ENCODE peak calls at places on chromosomes 16 and 17, in six cellular contexts. One of them, this sample, is unnamed.

GRCh38 chr16:22641030-22641671 is 130.5 kb downstream of the NPIPB5 start:
- DNase-seq in fibroblast of the aortic adventitia: peak; percentile 61
- DNase-seq in H1: peak; percentile 69
- DNase-seq in AG04450: no peak
- DNase-seq in A549: peak; percentile 17
- DNase-seq in body of pancreas: no peak
- DNase-seq in this sample: peak; percentile 59

GRCh38 chr17:350706-351435 is 1.7 kb downstream of the RPH3AL start:
- DNase-seq in fibroblast of the aortic adventitia: peak; percentile 51
- DNase-seq in A549: peak; percentile 96
- DNase-seq in H1: no peak
- DNase-seq in body of pancreas: peak; percentile 78
- DNase-seq in AG04450: no peak
- DNase-seq in this sample: peak; percentile 76

GRCh38 chr16:4392382-4393242 is 21.0 kb downstream of the VASN start:
- DNase-seq in AG04450: peak; percentile 79
- DNase-seq in A549: no peak
- DNase-seq in body of pancreas: no peak
- DNase-seq in fibroblast of the aortic adventitia: peak; percentile 80
- DNase-seq in H1: peak; percentile 89
- DNase-seq in this sample: peak; percentile 91

GRCh38 chr17:57294075-57294474 is 37.8 kb downstream of the MSI2 start:
- DNase-seq in H1: no peak
- DNase-seq in fibroblast of the aortic adventitia: no peak
- DNase-seq in AG04450: no peak
- DNase-seq in A549: no peak
- DNase-seq in body of pancreas: no peak
- DNase-seq in this sample: no peak

GRCh38 chr16:154223-155030 is 2.0 kb downstream of the HBZ start:
- DNase-seq in AG04450: no peak
- DNase-seq in H1: peak; percentile 81
- DNase-seq in A549: no peak
- DNase-seq in body of pancreas: peak; percentile 36
- DNase-seq in fibroblast of the aortic adventitia: no peak
- DNase-seq in this sample: peak; percentile 24

GRCh38 chr16:69709456-69710084 is 16.8 kb downstream of the NQO1 start:
- DNase-seq in AG04450: no peak
- DNase-seq in fibroblast of the aortic adventitia: peak; percentile 84
- DNase-seq in body of pancreas: no peak
- DNase-seq in H1: peak; percentile 38
- DNase-seq in A549: peak; percentile 73
- DNase-seq in this sample: peak; percentile 83

GRCh38 chr17:76725580-76726230 is 701 bp downstream of the JMJD6 start:
- DNase-seq in A549: peak; percentile 58
- DNase-seq in fibroblast of the aortic adventitia: peak; percentile 69
- DNase-seq in body of pancreas: peak; percentile 91
- DNase-seq in AG04450: no peak
- DNase-seq in H1: no peak
- DNase-seq in this sample: no peak

GRCh38 chr16:87636050-87636684 is 33.9 kb downstream of the JPH3 start:
- DNase-seq in fibroblast of the aortic adventitia: peak; percentile 78
- DNase-seq in body of pancreas: peak; percentile 82
- DNase-seq in A549: peak; percentile 87
- DNase-seq in AG04450: peak; percentile 26
- DNase-seq in H1: peak; percentile 88
- DNase-seq in this sample: peak; percentile 78

GRCh38 chr17:57447357-57448019 is 191.2 kb downstream of the MSI2 start:
- DNase-seq in H1: no peak
- DNase-seq in fibroblast of the aortic adventitia: no peak
- DNase-seq in A549: no peak
- DNase-seq in AG04450: no peak
- DNase-seq in body of pancreas: no peak
- DNase-seq in this sample: no peak

GRCh38 chr16:3364774-3365427 is 9.2 kb downstream of the OR2C1 start:
- DNase-seq in fibroblast of the aortic adventitia: peak; percentile 94
- DNase-seq in body of pancreas: peak; percentile 88
- DNase-seq in H1: no peak
- DNase-seq in A549: peak; percentile 97
- DNase-seq in AG04450: peak; percentile 83
- DNase-seq in this sample: peak; percentile 96

GRCh38 chr16:72878301-72879269 is 169.3 kb downstream of the ZFHX3 start:
- DNase-seq in fibroblast of the aortic adventitia: peak; percentile 60
- DNase-seq in body of pancreas: no peak
- DNase-seq in A549: no peak
- DNase-seq in AG04450: no peak
- DNase-seq in H1: no peak
- DNase-seq in this sample: peak; percentile 57

GRCh38 chr16:50444546-50444945 is 75.8 kb upstream of the BRD7 start:
- DNase-seq in AG04450: no peak
- DNase-seq in A549: no peak
- DNase-seq in H1: no peak
- DNase-seq in fibroblast of the aortic adventitia: no peak
- DNase-seq in body of pancreas: no peak
- DNase-seq in this sample: no peak

GRCh38 chr17:31802502-31802901 is 56.5 kb downstream of the COPRS start:
- DNase-seq in body of pancreas: no peak
- DNase-seq in A549: peak; percentile 54
- DNase-seq in H1: no peak
- DNase-seq in fibroblast of the aortic adventitia: no peak
- DNase-seq in AG04450: no peak
- DNase-seq in this sample: no peak

GRCh38 chr16:66263973-66264310 is 102.5 kb upstream of the CDH5 start:
- DNase-seq in fibroblast of the aortic adventitia: no peak
- DNase-seq in body of pancreas: no peak
- DNase-seq in AG04450: no peak
- DNase-seq in A549: no peak
- DNase-seq in H1: no peak
- DNase-seq in this sample: no peak

GRCh38 chr16:57349212-57350031 is 9.2 kb upstream of the CCL22 start:
- DNase-seq in AG04450: no peak
- DNase-seq in A549: no peak
- DNase-seq in H1: no peak
- DNase-seq in fibroblast of the aortic adventitia: no peak
- DNase-seq in body of pancreas: no peak
- DNase-seq in this sample: no peak

GRCh38 chr16:53369921-53370320 is 64.3 kb upstream of the RBL2 start:
- DNase-seq in A549: peak; percentile 42
- DNase-seq in fibroblast of the aortic adventitia: no peak
- DNase-seq in H1: no peak
- DNase-seq in body of pancreas: no peak
- DNase-seq in AG04450: no peak
- DNase-seq in this sample: peak; percentile 68

GRCh38 chr16:49527621-49528020 is 154.0 kb downstream of the C16orf78 start:
- DNase-seq in A549: no peak
- DNase-seq in body of pancreas: no peak
- DNase-seq in H1: no peak
- DNase-seq in AG04450: no peak
- DNase-seq in fibroblast of the aortic adventitia: peak; percentile 14
- DNase-seq in this sample: peak; percentile 6

GRCh38 chr17:62774338-62774737 is 33.8 kb downstream of the MARCHF10 start:
- DNase-seq in fibroblast of the aortic adventitia: no peak
- DNase-seq in body of pancreas: no peak
- DNase-seq in AG04450: no peak
- DNase-seq in H1: no peak
- DNase-seq in A549: no peak
- DNase-seq in this sample: no peak

GRCh38 chr17:42521666-42522262 is 14.3 kb upstream of the NAGLU start:
- DNase-seq in fibroblast of the aortic adventitia: peak; percentile 69
- DNase-seq in A549: no peak
- DNase-seq in H1: no peak
- DNase-seq in body of pancreas: no peak
- DNase-seq in AG04450: no peak
- DNase-seq in this sample: no peak

GRCh38 chr17:42519546-42520444 is 16.2 kb upstream of the NAGLU start:
- DNase-seq in H1: peak; percentile 59
- DNase-seq in AG04450: peak; percentile 99
- DNase-seq in body of pancreas: peak; percentile 69
- DNase-seq in A549: peak; percentile 95
- DNase-seq in fibroblast of the aortic adventitia: peak; percentile 99
- DNase-seq in this sample: peak; percentile 98

GRCh38 chr17:42518755-42519545 is 17.1 kb upstream of the NAGLU start:
- DNase-seq in fibroblast of the aortic adventitia: peak; percentile 86
- DNase-seq in A549: peak; percentile 84
- DNase-seq in AG04450: no peak
- DNase-seq in H1: no peak
- DNase-seq in body of pancreas: peak; percentile 15
- DNase-seq in this sample: no peak

GRCh38 chr17:42521036-42521435 is 15.0 kb upstream of the NAGLU start:
- DNase-seq in fibroblast of the aortic adventitia: no peak
- DNase-seq in AG04450: no peak
- DNase-seq in body of pancreas: no peak
- DNase-seq in A549: no peak
- DNase-seq in H1: no peak
- DNase-seq in this sample: no peak

DNA sequence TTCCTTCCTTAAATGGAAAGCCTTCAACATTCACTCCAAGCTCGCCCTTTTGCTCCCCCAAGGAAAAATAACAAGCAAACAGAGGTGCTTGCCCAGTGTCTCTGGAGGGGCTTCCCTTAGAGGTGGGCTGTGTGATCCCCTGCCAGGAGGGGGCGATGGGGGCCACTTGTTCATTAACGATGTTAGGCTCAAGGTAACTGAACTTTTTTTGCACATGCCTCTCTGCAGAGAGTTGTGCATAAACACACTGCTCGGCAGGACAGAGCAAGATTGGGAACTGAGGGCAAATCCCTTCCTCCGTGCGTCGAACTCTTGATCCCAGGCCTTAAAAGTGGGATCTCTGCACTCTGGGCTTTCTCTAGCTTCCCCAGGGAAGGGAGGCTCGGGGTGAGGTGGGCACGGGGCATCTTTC is 15.5 kb upstream of the NAGLU start:
- DNase-seq in H1: peak; percentile 55
- DNase-seq in fibroblast of the aortic adventitia: no peak
- DNase-seq in AG04450: no peak
- DNase-seq in body of pancreas: peak; percentile 36
- DNase-seq in A549: no peak
- DNase-seq in this sample: no peak
- TF ChIP-seq CTCF in H1: peak; percentile 48
- TF ChIP-seq CTCF in fibroblast of the aortic adventitia: peak; percentile 6
- TF ChIP-seq CTCF in AG04450: peak; percentile 35
- TF ChIP-seq CTCF in body of pancreas: no peak
- TF ChIP-seq CTCF in A549: peak; percentile 36
- TF ChIP-seq CTCF in this sample: peak; percentile 7

GRCh38 chr16:31182391-31182790 is 2.5 kb downstream of the FUS start:
- DNase-seq in H1: no peak
- DNase-seq in body of pancreas: no peak
- DNase-seq in A549: no peak
- DNase-seq in AG04450: no peak
- DNase-seq in fibroblast of the aortic adventitia: no peak
- DNase-seq in this sample: no peak

GRCh38 chr16:31179153-31179746 is 689 bp upstream of the FUS start:
- DNase-seq in body of pancreas: no peak
- DNase-seq in AG04450: no peak
- DNase-seq in H1: no peak
- DNase-seq in fibroblast of the aortic adventitia: no peak
- DNase-seq in A549: no peak
- DNase-seq in this sample: no peak

GRCh38 chr16:31181102-31181830 is 1.3 kb downstream of the FUS start:
- DNase-seq in AG04450: no peak
- DNase-seq in body of pancreas: peak; percentile 29
- DNase-seq in H1: no peak
- DNase-seq in A549: no peak
- DNase-seq in fibroblast of the aortic adventitia: no peak
- DNase-seq in this sample: peak; percentile 49

GRCh38 chr16:31179747-31180458 is at the start of gene FUS:
- DNase-seq in AG04450: peak; percentile 85
- DNase-seq in A549: peak; percentile 93
- DNase-seq in body of pancreas: peak; percentile 93
- DNase-seq in H1: peak; percentile 94
- DNase-seq in fibroblast of the aortic adventitia: peak; percentile 90
- DNase-seq in this sample: peak; percentile 84

GRCh38 chr16:31177136-31177535 is 2.8 kb upstream of the FUS start:
- DNase-seq in fibroblast of the aortic adventitia: no peak
- DNase-seq in AG04450: no peak
- DNase-seq in A549: no peak
- DNase-seq in H1: no peak
- DNase-seq in body of pancreas: no peak
- DNase-seq in this sample: peak; percentile 66
- H3K4me3 ChIP-seq in fibroblast of the aortic adventitia: no peak overlapping the region
- H3K4me3 ChIP-seq in AG04450: no peak overlapping the region
- H3K4me3 ChIP-seq in A549: no peak overlapping the region
- H3K4me3 ChIP-seq in H1: no peak overlapping the region
- H3K4me3 ChIP-seq in body of pancreas: no peak overlapping the region
- H3K4me3 ChIP-seq in this sample: no peak overlapping the region

GRCh38 chr16:84905965-84906460 is 86.2 kb downstream of the CRISPLD2 start:
- DNase-seq in A549: no peak
- DNase-seq in H1: no peak
- DNase-seq in body of pancreas: no peak
- DNase-seq in AG04450: no peak
- DNase-seq in fibroblast of the aortic adventitia: no peak
- DNase-seq in this sample: no peak
- TF ChIP-seq CTCF in A549: no peak
- TF ChIP-seq CTCF in H1: peak; percentile 41
- TF ChIP-seq CTCF in body of pancreas: no peak
- TF ChIP-seq CTCF in AG04450: no peak
- TF ChIP-seq CTCF in fibroblast of the aortic adventitia: no peak
- TF ChIP-seq CTCF in this sample: no peak

DNA sequence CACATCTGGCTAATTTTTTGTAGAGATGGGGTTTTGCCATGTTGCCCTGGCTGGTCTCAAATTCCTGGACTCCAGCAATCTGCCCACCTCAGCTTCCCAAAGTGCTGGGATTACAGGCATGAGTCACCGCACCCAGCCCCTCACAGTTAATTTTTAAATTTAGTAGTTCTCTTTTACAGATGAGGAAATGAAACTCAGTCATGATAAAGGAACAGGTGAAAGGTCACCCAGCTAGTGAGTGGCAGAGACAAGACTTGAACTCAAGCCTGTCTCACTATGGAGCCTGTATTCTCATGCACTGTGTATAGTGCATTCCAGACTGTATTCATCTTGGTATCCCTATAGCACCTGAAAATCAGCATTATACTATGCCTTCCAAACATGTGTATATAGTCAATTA is 77.1 kb upstream of the WSB1 start:
- DNase-seq in fibroblast of the aortic adventitia: no peak
- DNase-seq in AG04450: no peak
- DNase-seq in A549: no peak
- DNase-seq in body of pancreas: no peak
- DNase-seq in H1: no peak
- DNase-seq in this sample: no peak
- H3K4me3 ChIP-seq in fibroblast of the aortic adventitia: no peak overlapping the region
- H3K4me3 ChIP-seq in AG04450: no peak overlapping the region
- H3K4me3 ChIP-seq in A549: no peak overlapping the region
- H3K4me3 ChIP-seq in body of pancreas: no peak overlapping the region
- H3K4me3 ChIP-seq in H1: no peak overlapping the region
- H3K4me3 ChIP-seq in this sample: no peak overlapping the region